ENCODE peak calls at places on chromosomes 4 and X, in seven cellular contexts. F, S, U, R, A, J and C are unnamed samples.

GRCh38 chr4:7192252-7193039 is at the start of gene SORCS2:
- DNase-seq in S (peak), R (peak), A (no peak), U (no peak), J (peak), F (peak), C (no peak)

GRCh38 chrX:39309018-39309620 is 507.9 kb downstream of the MID1IP1 start:
- DNase-seq in U (no peak), F (no peak), S (no peak), J (no peak), A (peak), R (no peak), C (no peak)

GRCh38 chr4:148787831-148788477 is 345.7 kb upstream of the NR3C2 start:
- DNase-seq in S (no peak), F (peak), U (no peak), A (peak), J (no peak), R (no peak), C (no peak)

GRCh38 chrX:46676399-46677351 is 82.2 kb downstream of the SLC9A7 start:
- DNase-seq in A (no peak), J (no peak), F (no peak), R (no peak), U (no peak), S (no peak), C (no peak)

GRCh38 chr4:76857010-76857409 is 40.9 kb downstream of the SOWAHB start:
- DNase-seq in F (no peak), U (no peak), A (no peak), J (no peak), R (no peak), S (no peak), C (no peak)

GRCh38 chrX:135112096-135112729 is 8.1 kb downstream of the ETDB start:
- DNase-seq in F (peak), R (no peak), A (peak), J (peak), S (no peak), U (no peak), C (no peak)

GRCh38 chr4:84965558-84966381 is 720 bp downstream of the WDFY3 start:
- DNase-seq in J (peak), S (no peak), F (peak), U (no peak), A (peak), R (peak), C (no peak)

GRCh38 chr4:61921890-61922289 is 721.8 kb downstream of the ADGRL3 start:
- DNase-seq in R (no peak), S (no peak), F (no peak), J (no peak), U (no peak), A (no peak), C (no peak)

GRCh38 chr4:3642056-3642630 is 109.9 kb upstream of the LRPAP1 start:
- DNase-seq in S (no peak), A (no peak), U (no peak), J (no peak), F (no peak), R (no peak), C (no peak)

GRCh38 chr4:82842593-82842992 is 44.0 kb upstream of the SCD5 start:
- DNase-seq in A (no peak), R (no peak), F (peak), J (peak), U (no peak), S (no peak), C (no peak)

GRCh38 chr4:101238706-101239105 is 108.6 kb downstream of the PPP3CA start:
- DNase-seq in U (no peak), A (peak), S (no peak), F (no peak), J (no peak), R (no peak), C (no peak)

GRCh38 chr4:156888762-156889161 is 82.8 kb downstream of the PDGFC start:
- DNase-seq in U (no peak), A (peak), R (no peak), F (no peak), S (no peak), J (no peak), C (no peak)

GRCh38 chr4:105896461-105896939 is 1.2 kb downstream of the NPNT start:
- DNase-seq in R (no peak), J (no peak), F (peak), S (no peak), U (no peak), A (no peak), C (no peak)

GRCh38 chr4:24059839-24060238 is 170.0 kb upstream of the PPARGC1A start:
- DNase-seq in J (no peak), R (no peak), A (no peak), S (no peak), U (no peak), F (no peak), C (no peak)

GRCh38 chrX:25028726-25029125 is 13.0 kb upstream of the ARX start:
- DNase-seq in F (no peak), R (no peak), A (peak), U (no peak), S (no peak), J (no peak), C (no peak)

GRCh38 chr4:95362906-95363578 is 185.7 kb downstream of the UNC5C start:
- DNase-seq in A (peak), R (no peak), S (no peak), U (no peak), F (peak), J (no peak), C (no peak)

GRCh38 chr4:82988323-82988832 is 22.2 kb downstream of the LIN54 start:
- DNase-seq in F (no peak), S (no peak), R (no peak), J (no peak), U (no peak), A (no peak), C (no peak)

GRCh38 chrX:10106801-10107200 is 50.0 kb upstream of the CLCN4 start:
- DNase-seq in F (no peak), U (no peak), A (no peak), J (no peak), R (no peak), S (no peak), C (peak)

GRCh38 chr4:53019485-53020382 is 157.6 kb downstream of the RASL11B start:
- DNase-seq in J (peak), R (no peak), F (no peak), A (peak), U (no peak), S (no peak), C (no peak)

GRCh38 chr4:57499786-57500185 is 389.6 kb upstream of the IGFBP7 start:
- DNase-seq in A (peak), R (no peak), S (no peak), U (no peak), J (no peak), F (no peak), C (no peak)
- TF ChIP-seq CTCF in A (no peak), R (no peak), S (no peak), U (no peak), J (no peak), F (no peak), C (no peak)

GRCh38 chr4:113042502-113042901 is 7.0 kb upstream of the ANK2 start:
- DNase-seq in S (no peak), A (no peak), U (no peak), F (no peak), R (no peak), J (no peak), C (no peak)
- TF ChIP-seq CTCF in S (no peak), A (no peak), U (no peak), F (peak), R (no peak), J (no peak), C (no peak)

DNA sequence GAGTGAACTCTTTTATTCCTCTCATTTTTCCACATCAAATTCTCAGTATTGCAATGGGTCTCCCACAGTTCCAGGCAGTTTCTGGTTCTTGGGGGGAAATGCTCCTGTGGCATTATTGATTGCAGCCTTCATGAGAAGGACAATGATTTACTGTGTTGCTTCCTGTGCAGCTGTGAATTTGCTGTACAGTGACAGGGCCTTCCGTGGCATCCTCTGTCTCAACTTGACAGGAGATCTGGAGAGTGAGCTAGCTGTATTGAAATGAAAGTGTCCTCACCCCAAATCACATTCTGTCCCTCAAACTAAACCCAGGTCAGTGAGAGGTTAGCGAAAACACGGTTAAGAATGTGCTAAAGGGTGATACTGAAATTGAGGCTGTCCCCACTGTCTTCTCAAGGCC is 77.1 kb upstream of the ATOH1 start:
- DNase-seq in J (no peak), U (no peak), A (no peak), F (no peak), S (no peak), R (no peak), C (no peak)
- TF ChIP-seq CTCF in J (no peak), U (no peak), A (no peak), F (no peak), S (no peak), R (no peak), C (no peak)

DNA sequence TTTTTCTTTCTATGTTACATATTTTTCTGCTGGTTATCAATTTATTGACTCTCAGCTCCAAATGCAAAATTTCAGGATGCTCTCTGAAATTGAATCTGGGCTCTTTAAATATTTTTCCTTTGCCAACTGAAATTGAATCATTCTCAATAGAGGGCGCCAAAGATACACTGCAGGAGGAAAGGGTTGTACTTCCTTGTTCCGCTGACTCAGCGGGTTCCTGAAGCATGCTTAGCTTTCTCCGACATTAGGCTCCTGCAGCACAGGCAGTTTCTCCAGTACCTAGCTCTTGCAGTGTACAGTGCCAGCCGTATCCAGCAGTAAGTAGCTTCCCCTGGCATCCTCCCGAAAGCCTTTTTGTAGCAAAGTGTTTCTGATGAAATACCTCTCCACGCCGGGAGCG is 28.8 kb upstream of the CFAP47 start:
- DNase-seq in F (peak), A (peak), J (peak), S (no peak), U (no peak), R (no peak), C (no peak)
- TF ChIP-seq CTCF in F (peak), A (peak), J (peak), S (no peak), U (peak), R (peak), C (no peak)

DNA sequence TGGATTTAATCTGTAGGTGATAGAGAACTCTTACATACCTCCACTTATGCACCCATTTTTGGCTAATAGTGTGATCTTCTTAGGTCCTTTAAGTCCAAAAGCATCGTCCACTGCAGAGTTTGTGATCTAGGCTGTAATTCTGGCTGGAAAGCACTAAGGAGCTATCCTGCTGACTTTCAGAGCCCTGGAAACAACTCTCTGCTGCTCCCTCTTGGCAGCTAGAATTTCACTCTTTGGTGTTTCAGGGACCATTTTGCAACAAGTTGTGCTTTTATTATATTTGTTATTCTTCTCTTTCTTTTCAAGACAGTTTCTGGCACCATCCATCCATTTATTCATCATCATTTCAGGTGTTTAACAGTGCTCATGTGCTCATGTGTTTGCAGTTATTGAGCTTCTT is 130.0 kb downstream of the RBM46 start:
- DNase-seq in J (no peak), S (no peak), A (no peak), R (no peak), F (peak), U (no peak), C (no peak)
- TF ChIP-seq CTCF in J (no peak), S (no peak), A (peak), R (no peak), F (peak), U (no peak), C (no peak)